ENCODE peak calls at places on chromosomes 11 and 22, in eight cellular contexts. V, P, Y, M, U, F, N and K are unnamed samples. For H3K4me1, the result is how much of the 10 kb centered on the place peaks cover.

GRCh38 chr11:44609028-44609782 is 43.7 kb downstream of the CD82 start:
- DNase-seq in F (no peak), M (no peak), N (no peak), V (no peak), Y (no peak), U (no peak), P (no peak), K (peak)

GRCh38 chr11:96337541-96338530 is 5.2 kb downstream of the MAML2 start:
- DNase-seq in P (peak), Y (no peak), V (no peak), U (no peak), F (no peak), N (no peak), M (no peak), K (no peak)

GRCh38 chr11:60919320-60919719 is 4.9 kb upstream of the TMEM132A start:
- DNase-seq in N (no peak), V (no peak), U (no peak), P (no peak), M (no peak), F (no peak), Y (no peak), K (no peak)

GRCh38 chr22:47225931-47226633 is 463.6 kb downstream of the TBC1D22A start:
- DNase-seq in N (no peak), P (no peak), F (no peak), U (peak), Y (no peak), V (no peak), M (no peak), K (no peak)

GRCh38 chr11:11119917-11120316 is 233.1 kb downstream of the CSNK2A3 start:
- DNase-seq in M (no peak), U (no peak), P (no peak), F (no peak), V (no peak), N (no peak), Y (no peak), K (no peak)

GRCh38 chr11:109196016-109196415 is 226.0 kb upstream of the C11orf87 start:
- DNase-seq in N (no peak), F (no peak), Y (no peak), P (no peak), M (no peak), V (no peak), U (no peak), K (no peak)

GRCh38 chr22:30266445-30267381 is at the start of gene OSM:
- DNase-seq in P (no peak), U (no peak), Y (no peak), V (no peak), F (peak), N (peak), M (no peak), K (peak)

GRCh38 chr11:84819561-84819960 is 807.6 kb downstream of the DLG2 start:
- DNase-seq in N (no peak), U (no peak), P (no peak), V (no peak), F (no peak), Y (no peak), M (no peak), K (no peak)

GRCh38 chr11:73331138-73331916 is 23.3 kb downstream of the ARHGEF17 start:
- DNase-seq in U (no peak), Y (no peak), P (peak), F (no peak), V (no peak), N (no peak), M (no peak), K (no peak)

GRCh38 chr22:40326905-40327735 is 19.2 kb upstream of the ADSL start:
- DNase-seq in N (no peak), P (no peak), Y (no peak), V (no peak), U (no peak), F (no peak), M (no peak), K (no peak)

DNA sequence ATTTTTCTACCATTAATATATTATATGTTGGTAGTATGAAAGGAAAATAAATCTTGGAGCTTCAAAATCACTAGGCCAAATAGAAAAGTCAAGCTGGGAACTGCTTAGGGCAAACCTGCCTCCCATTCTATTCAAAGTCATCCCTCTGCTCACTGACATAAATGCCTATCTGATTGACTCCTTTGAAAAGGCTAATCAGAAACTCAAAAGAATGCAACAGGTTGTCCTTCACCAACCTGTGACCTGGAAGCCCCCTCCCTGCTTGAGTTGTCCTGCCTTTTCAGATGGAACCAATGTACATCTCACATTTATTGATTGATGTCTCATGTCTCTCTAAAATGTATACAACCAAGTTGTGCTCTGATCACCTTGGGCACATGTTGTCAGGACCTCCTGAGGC is 3.2 kb upstream of the TRIM34 start:
- DNase-seq in N (no peak), F (no peak), P (no peak), M (no peak), Y (no peak), U (no peak), V (no peak), K (no peak)
- H3K4me1 ChIP-seq in N (under half), F (under half), P (under half), M (under half), Y (under half), U (under half), V (under half), K (under half)

GRCh38 chr11:2570211-2570811 is 125.5 kb downstream of the KCNQ1 start:
- DNase-seq in V (no peak), M (no peak), U (peak), P (no peak), N (peak), Y (no peak), F (no peak), K (no peak)

GRCh38 chr11:2570841-2571597 is 126.2 kb downstream of the KCNQ1 start:
- DNase-seq in N (peak), P (no peak), V (no peak), U (peak), M (peak), F (no peak), Y (peak), K (no peak)

GRCh38 chr11:2572491-2573239 is 127.1 kb downstream of the KCNQ1OT1 start:
- DNase-seq in M (peak), Y (peak), N (peak), U (peak), V (no peak), F (no peak), P (no peak), K (peak)

GRCh38 chr11:2573240-2574042 is 126.4 kb downstream of the KCNQ1OT1 start:
- DNase-seq in Y (peak), V (peak), M (peak), F (no peak), N (peak), U (peak), P (no peak), K (no peak)

GRCh38 chr11:2571598-2572281 is 126.9 kb downstream of the KCNQ1 start:
- DNase-seq in M (peak), N (peak), Y (peak), V (no peak), U (peak), P (no peak), F (no peak), K (no peak)
- H3K4me1 ChIP-seq in M (under half), N (under half), Y (under half), V (under half), U (under half), P (under half), F (under half), K (under half)

GRCh38 chr11:1300121-1300520 is 9.3 kb downstream of the TOLLIP start:
- DNase-seq in F (no peak), M (no peak), U (peak), P (no peak), Y (no peak), V (no peak), N (no peak), K (no peak)
- H3K4me1 ChIP-seq in F (under half), M (half or more), U (half or more), P (under half), Y (half or more), V (under half), N (half or more), K (under half)

DNA sequence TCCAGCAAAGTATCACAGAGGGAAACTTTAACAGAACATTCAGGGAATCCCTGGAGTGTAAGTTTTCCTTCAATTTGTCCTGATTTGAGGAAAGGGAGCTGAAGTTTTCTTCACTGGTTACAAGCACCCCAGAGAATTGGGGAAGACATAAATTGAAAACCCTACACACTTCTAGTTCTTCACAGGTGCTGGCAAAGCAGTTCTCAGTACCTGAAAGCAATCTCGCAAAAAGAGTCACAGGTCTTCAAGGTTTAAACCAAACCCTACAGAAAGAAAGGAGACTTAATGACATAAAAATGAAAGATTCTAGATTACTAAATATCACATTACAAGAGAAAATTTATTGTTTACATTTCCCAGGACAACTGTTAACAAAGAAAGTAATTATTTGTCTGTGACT is 44.3 kb downstream of the FANCF start:
- DNase-seq in U (no peak), N (no peak), F (no peak), Y (no peak), M (no peak), P (no peak), V (no peak), K (no peak)
- H3K4me1 ChIP-seq in U (under half), N (under half), F (under half), Y (under half), M (under half), P (under half), V (under half), K (under half)

GRCh38 chr11:94581926-94582325 is 14.8 kb downstream of the PIWIL4 start:
- DNase-seq in P (no peak), N (no peak), M (no peak), F (no peak), U (no peak), V (no peak), Y (no peak), K (no peak)

GRCh38 chr11:94586546-94586945 is 19.4 kb downstream of the PIWIL4 start:
- DNase-seq in M (no peak), P (no peak), U (no peak), V (no peak), Y (no peak), N (no peak), F (no peak), K (no peak)

GRCh38 chr11:94583213-94583884 is 16.2 kb downstream of the PIWIL4 start:
- DNase-seq in F (no peak), V (no peak), M (no peak), U (no peak), P (no peak), N (no peak), Y (no peak), K (no peak)

GRCh38 chr11:94585375-94585774 is 18.2 kb downstream of the PIWIL4 start:
- DNase-seq in N (no peak), V (no peak), P (no peak), F (no peak), Y (no peak), U (no peak), M (no peak), K (no peak)

DNA sequence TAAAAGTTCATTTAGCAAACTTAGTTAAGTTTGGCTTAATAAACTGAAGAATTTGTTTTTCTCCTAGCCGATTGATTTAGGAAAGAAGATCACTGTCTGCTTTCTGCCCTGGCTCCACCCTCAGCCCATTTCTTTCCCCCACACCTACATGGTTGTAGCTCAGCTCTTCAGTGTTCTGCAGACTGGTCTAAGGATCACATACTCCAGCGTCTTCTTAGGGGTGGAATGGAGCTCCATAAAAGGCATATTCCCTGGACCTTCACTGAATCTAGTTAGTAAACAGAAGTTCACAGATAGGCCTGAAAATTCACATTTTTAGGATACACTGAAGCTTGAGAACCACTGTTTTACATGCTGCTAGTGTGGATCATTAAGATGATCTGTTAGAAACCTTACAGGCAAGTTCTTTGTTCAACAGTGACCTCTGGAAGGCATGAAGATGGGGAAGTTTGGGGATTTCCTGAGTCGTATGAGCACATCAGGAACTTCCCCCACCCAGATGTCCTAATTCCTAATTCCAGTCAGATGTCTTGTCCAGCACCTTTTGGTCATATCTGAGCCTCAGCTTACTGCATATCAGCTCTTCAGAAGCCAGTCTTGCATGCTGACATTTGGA is 16.8 kb downstream of the PIWIL4 start:
- DNase-seq in F (no peak), N (no peak), U (no peak), Y (no peak), V (no peak), P (no peak), M (no peak), K (no peak)
- H3K4me1 ChIP-seq in F (under half), N (under half), U (under half), Y (under half), V (under half), P (under half), M (under half), K (under half)